ENCODE peak calls at places on chromosome 1, in nine cellular contexts. W is tibial nerve, Q is heart left ventricle, L is A549, F is uterus, M is stomach, H is GM12878, V is IMR-90, P is ovary. B is an unnamed sample.

GRCh38 chr1:90487040-90487439 is 230.1 kb downstream of the BARHL2 start:
- DNase-seq in L (no peak), Q (no peak), P (no peak), F (no peak), W (no peak), V (no peak), H (no peak), M (no peak), B (no peak)

GRCh38 chr1:63969461-63969893 is 195.7 kb downstream of the ROR1 start:
- DNase-seq in L (no peak), H (no peak), P (no peak), Q (no peak), W (no peak), V (peak), F (no peak), M (no peak), B (no peak)

GRCh38 chr1:234956821-234957329 is 171.8 kb downstream of the TOMM20 start:
- DNase-seq in M (no peak), F (peak), L (peak), W (no peak), P (no peak), V (no peak), Q (no peak), H (no peak), B (no peak)

GRCh38 chr1:7856345-7856744 is 3.5 kb upstream of the UTS2 start:
- DNase-seq in H (no peak), M (no peak), F (no peak), L (no peak), W (no peak), P (no peak), V (no peak), Q (no peak), B (no peak)

GRCh38 chr1:6003568-6004411 is 11.6 kb upstream of the NPHP4 start:
- DNase-seq in V (no peak), P (no peak), H (no peak), Q (no peak), M (no peak), W (no peak), F (no peak), L (no peak), B (no peak)

GRCh38 chr1:17498214-17498613 is 41.3 kb upstream of the ARHGEF10L start:
- DNase-seq in P (no peak), H (no peak), M (no peak), F (no peak), L (no peak), W (no peak), Q (no peak), V (no peak), B (no peak)

GRCh38 chr1:198892065-198892464 is 253.2 kb downstream of the PTPRC start:
- DNase-seq in Q (peak), W (no peak), L (no peak), F (no peak), H (no peak), P (no peak), M (no peak), V (peak), B (no peak)

GRCh38 chr1:11805454-11806306 is at the start of the genes CLCN6 and MTHFR:
- DNase-seq in W (peak), H (peak), Q (peak), V (peak), F (peak), M (peak), P (peak), L (peak), B (peak)

GRCh38 chr1:3415260-3415952 is 39.1 kb upstream of the ARHGEF16 start:
- DNase-seq in P (no peak), F (no peak), H (no peak), W (no peak), Q (peak), V (no peak), L (no peak), M (no peak), B (no peak)

GRCh38 chr1:183227963-183228649 is 42.0 kb downstream of the LAMC2 start:
- DNase-seq in L (peak), H (no peak), V (peak), Q (peak), W (peak), M (peak), F (peak), P (no peak), B (peak)

GRCh38 chr1:246608616-246609376 is 42.5 kb downstream of the CNST start:
- DNase-seq in P (no peak), H (no peak), M (peak), V (peak), W (peak), Q (peak), F (peak), L (peak), B (peak)

GRCh38 chr1:220430059-220430458 is 97.9 kb upstream of the MARK1 start:
- DNase-seq in P (no peak), M (no peak), V (no peak), H (no peak), W (no peak), F (no peak), L (no peak), Q (no peak), B (no peak)

GRCh38 chr1:220013497-220013896 is 32.8 kb downstream of the EPRS1 start:
- DNase-seq in H (no peak), F (no peak), P (no peak), M (no peak), V (peak), Q (no peak), L (no peak), W (no peak), B (no peak)

GRCh38 chr1:78884685-78885452 is 121.7 kb downstream of the ADGRL4 start:
- DNase-seq in P (no peak), V (peak), L (no peak), W (no peak), Q (no peak), H (no peak), M (no peak), F (no peak), B (no peak)

GRCh38 chr1:228830954-228831481 is 95.7 kb downstream of the RHOU start:
- DNase-seq in M (no peak), P (no peak), Q (no peak), V (peak), W (no peak), H (peak), F (no peak), L (no peak), B (no peak)

GRCh38 chr1:54558434-54559030 is 10.5 kb downstream of the ACOT11 start:
- DNase-seq in H (no peak), L (no peak), Q (no peak), W (no peak), P (no peak), M (no peak), V (no peak), F (peak), B (peak)

GRCh38 chr1:39090757-39091156 is 64.6 kb downstream of the NDUFS5 start:
- DNase-seq in F (no peak), V (no peak), M (no peak), H (no peak), L (no peak), P (no peak), Q (no peak), W (no peak), B (no peak)

GRCh38 chr1:113811353-113811887 is 856 bp downstream of the RSBN1 start:
- DNase-seq in W (peak), P (no peak), Q (peak), H (no peak), L (peak), F (no peak), M (no peak), V (peak), B (peak)

GRCh38 chr1:76379506-76379905 is 305.0 kb downstream of the ST6GALNAC3 start:
- DNase-seq in Q (no peak), W (no peak), P (no peak), V (no peak), F (no peak), L (no peak), M (no peak), H (no peak), B (peak)

GRCh38 chr1:32984090-32984828 is 19.6 kb upstream of the RNF19B start:
- DNase-seq in L (no peak), H (peak), M (no peak), P (no peak), W (no peak), F (no peak), Q (no peak), V (peak), B (no peak)

GRCh38 chr1:151720974-151721787 is at the start of gene RIIAD1:
- DNase-seq in L (no peak), M (peak), P (peak), F (peak), Q (peak), V (no peak), H (no peak), W (peak), B (no peak)

GRCh38 chr1:235019456-235019855 is 109.2 kb downstream of the TOMM20 start:
- DNase-seq in F (no peak), V (peak), M (no peak), W (no peak), L (no peak), P (no peak), H (no peak), Q (no peak), B (no peak)

GRCh38 chr1:161038523-161039153 is at the start of gene TSTD1:
- DNase-seq in M (peak), F (peak), H (no peak), Q (peak), V (no peak), W (no peak), L (no peak), P (peak), B (peak)

GRCh38 chr1:165512817-165513216 is 31.0 kb upstream of the LRRC52 start:
- DNase-seq in F (no peak), H (no peak), W (no peak), V (no peak), Q (no peak), M (no peak), L (no peak), P (no peak), B (no peak)

GRCh38 chr1:184866991-184867788 is 107.1 kb downstream of the NIBAN1 start:
- DNase-seq in H (peak), W (peak), L (no peak), F (no peak), Q (no peak), V (peak), P (no peak), M (no peak), B (no peak)

GRCh38 chr1:204426035-204426436 is 14.4 kb upstream of the PPP1R15B start:
- DNase-seq in P (no peak), F (peak), M (peak), L (peak), H (no peak), Q (no peak), W (no peak), V (peak), B (no peak)

GRCh38 chr1:12739613-12740012 is 6.4 kb upstream of the CFAP107 start:
- DNase-seq in W (no peak), H (no peak), L (no peak), M (no peak), Q (no peak), P (no peak), V (no peak), F (no peak), B (no peak)

GRCh38 chr1:8428441-8428840 is 110.5 kb downstream of the SLC45A1 start:
- DNase-seq in H (no peak), M (no peak), P (no peak), L (no peak), W (no peak), V (no peak), Q (no peak), F (no peak), B (no peak)

GRCh38 chr1:243686149-243686548 is 163.9 kb downstream of the AKT3 start:
- DNase-seq in P (no peak), Q (no peak), V (peak), L (no peak), W (no peak), F (no peak), M (no peak), H (no peak), B (no peak)

GRCh38 chr1:52553372-52554266 is 727 bp upstream of the TUT4 start:
- DNase-seq in Q (peak), W (peak), F (peak), M (peak), P (peak), V (peak), L (peak), H (no peak), B (peak)
- TF ChIP-seq POLR2A in Q (no peak), W (peak), F (peak), M (no peak), P (peak), V (peak), L (peak), H (peak), B (no peak)

GRCh38 chr1:36151133-36151844 is 2.0 kb upstream of the TRAPPC3 start:
- DNase-seq in L (no peak), F (no peak), P (no peak), W (no peak), M (no peak), H (no peak), V (no peak), Q (no peak), B (no peak)
- TF ChIP-seq POLR2A in L (no peak), F (no peak), P (no peak), W (no peak), M (no peak), H (no peak), V (no peak), Q (no peak), B (no peak)

GRCh38 chr1:91707890-91708218 is 178.1 kb downstream of the TGFBR3 start:
- DNase-seq in P (no peak), W (no peak), H (no peak), F (no peak), M (no peak), Q (no peak), L (no peak), V (no peak), B (no peak)

GRCh38 chr1:91704746-91705145 is 181.2 kb downstream of the TGFBR3 start:
- DNase-seq in V (no peak), H (no peak), F (no peak), L (no peak), M (no peak), W (no peak), P (no peak), Q (no peak), B (no peak)

GRCh38 chr1:91708691-91709090 is 177.3 kb downstream of the TGFBR3 start:
- DNase-seq in L (no peak), Q (no peak), H (no peak), W (no peak), P (no peak), V (no peak), M (no peak), F (no peak), B (no peak)

GRCh38 chr1:91707114-91707889 is 178.6 kb downstream of the TGFBR3 start:
- DNase-seq in Q (peak), W (no peak), M (no peak), V (no peak), L (no peak), F (no peak), H (no peak), P (no peak), B (no peak)

GRCh38 chr1:91706140-91706957 is 179.6 kb downstream of the TGFBR3 start:
- DNase-seq in Q (no peak), V (no peak), F (no peak), M (no peak), P (no peak), L (no peak), W (no peak), H (no peak), B (no peak)
- TF ChIP-seq POLR2A in Q (no peak), V (no peak), F (no peak), M (no peak), P (no peak), L (no peak), W (no peak), H (no peak), B (no peak)

DNA sequence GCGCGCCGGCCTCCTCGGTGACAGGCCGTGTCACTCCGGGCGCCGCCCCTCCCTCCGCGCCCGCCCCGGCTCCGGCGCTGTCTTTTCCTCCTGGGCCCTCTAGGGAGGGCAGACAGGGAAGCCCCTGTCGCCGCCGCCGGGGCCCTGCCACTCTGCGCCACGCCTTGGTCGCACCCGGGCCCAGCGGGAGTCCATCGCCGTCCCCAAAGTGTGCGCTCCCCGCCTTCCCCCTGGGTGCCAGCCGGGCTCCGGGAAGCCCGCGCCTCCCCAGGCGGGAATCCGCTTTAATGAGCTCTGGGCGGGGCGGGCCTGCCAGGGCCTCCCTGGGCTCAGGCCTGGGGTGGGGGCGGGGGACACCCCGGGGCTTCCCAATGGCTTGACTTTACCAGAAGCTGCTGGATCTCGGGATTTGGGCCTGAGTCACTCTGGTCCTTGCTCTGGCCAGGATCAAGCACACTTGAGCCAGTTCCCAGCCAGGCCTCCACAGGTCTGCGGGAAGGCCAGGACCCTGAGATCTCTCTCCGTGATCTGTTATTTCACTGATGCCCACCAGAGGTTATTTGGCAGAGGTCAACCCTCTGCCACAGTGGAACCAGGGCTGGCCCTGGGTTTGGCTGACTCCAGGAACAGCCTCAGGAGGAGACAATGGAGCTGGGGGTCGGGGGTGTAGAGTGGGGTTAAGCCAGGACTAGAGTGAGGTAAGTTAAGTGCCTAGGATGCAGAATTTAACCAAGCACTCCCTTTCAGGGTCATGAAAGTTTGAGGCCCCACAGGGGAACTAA is 178.4 kb upstream of the EDN2 start:
- DNase-seq in W (no peak), M (no peak), F (peak), Q (peak), V (peak), H (no peak), P (peak), L (peak), B (no peak)
- TF ChIP-seq POLR2A in W (no peak), M (no peak), F (no peak), Q (no peak), V (peak), H (no peak), P (no peak), L (no peak), B (no peak)

DNA sequence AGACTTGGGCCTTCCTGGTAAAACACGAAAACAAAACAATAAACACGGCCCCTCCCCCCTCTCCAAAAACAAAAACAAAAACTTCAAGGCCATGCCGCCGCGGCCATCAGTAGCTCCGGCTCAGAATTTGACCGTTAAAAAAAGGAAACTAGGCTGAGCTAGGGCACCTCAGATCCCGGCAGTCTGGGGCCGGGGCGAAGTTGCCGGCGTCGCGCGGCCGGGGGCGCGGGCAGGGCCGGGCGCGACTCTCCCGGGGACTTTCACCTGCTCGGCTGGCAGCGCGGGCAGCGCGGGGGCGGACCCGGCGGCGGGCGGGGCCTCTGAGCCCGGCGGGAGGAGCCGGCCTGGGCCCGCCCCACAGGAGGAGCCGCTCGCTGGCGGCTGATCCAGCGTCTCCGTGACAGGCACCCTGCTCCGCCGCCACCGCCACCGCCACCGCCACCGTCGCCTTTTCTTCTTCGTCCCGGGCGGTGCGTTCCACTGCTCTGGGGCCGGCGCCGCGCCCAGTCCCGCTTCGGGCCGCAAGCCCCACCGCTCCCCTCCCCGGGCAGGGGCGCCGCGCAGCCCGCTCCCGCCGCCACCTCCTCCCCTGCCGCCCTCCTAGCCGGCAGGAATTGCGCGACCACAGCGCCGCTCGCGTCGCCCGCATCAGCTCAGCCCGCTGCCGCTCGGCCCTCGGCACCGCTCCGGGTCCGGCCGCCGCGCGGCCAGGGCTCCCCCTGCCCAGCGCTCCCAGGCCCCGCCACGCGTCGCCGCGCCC is at the start of gene NOS1AP:
- DNase-seq in F (peak), Q (peak), W (peak), L (peak), P (peak), M (peak), H (no peak), V (no peak), B (peak)
- TF ChIP-seq POLR2A in F (peak), Q (no peak), W (peak), L (no peak), P (no peak), M (no peak), H (no peak), V (no peak), B (no peak)

GRCh38 chr1:111507411-111508201 is 4.2 kb upstream of the ADORA3 start:
- DNase-seq in H (peak), L (no peak), V (peak), W (peak), M (peak), P (no peak), Q (peak), F (peak), B (peak)
- TF ChIP-seq POLR2A in H (peak), L (no peak), V (no peak), W (peak), M (no peak), P (no peak), Q (no peak), F (no peak), B (no peak)

GRCh38 chr1:20633190-20634064 is at the start of gene PINK1:
- DNase-seq in M (peak), F (peak), Q (peak), P (peak), W (peak), V (peak), H (no peak), L (peak), B (peak)
- TF ChIP-seq POLR2A in M (no peak), F (peak), Q (peak), P (no peak), W (peak), V (peak), H (peak), L (peak), B (no peak)